ENCODE peak calls at places on chromosome 13, in four cellular contexts. One of them, this sample, is unnamed.

GRCh38 chr13:104014803-104015645 is 948.8 kb upstream of the SLC10A2 start:
- DNase-seq in T-helper 17 cell: no peak
- DNase-seq in EH: no peak
- DNase-seq in AG10803: no peak
- DNase-seq in this sample: no peak

GRCh38 chr13:44921931-44922758 is 67.1 kb downstream of the NUFIP1 start:
- DNase-seq in T-helper 17 cell: no peak
- DNase-seq in EH: peak; percentile 95
- DNase-seq in AG10803: peak; percentile 93
- DNase-seq in this sample: no peak

GRCh38 chr13:45391926-45392325 is 26.2 kb downstream of the SLC25A30 start:
- DNase-seq in T-helper 17 cell: no peak
- DNase-seq in EH: no peak
- DNase-seq in AG10803: no peak
- DNase-seq in this sample: no peak

GRCh38 chr13:39364797-39365468 is 238.1 kb downstream of the LHFPL6 start:
- DNase-seq in T-helper 17 cell: no peak
- DNase-seq in EH: peak; percentile 61
- DNase-seq in AG10803: peak; percentile 43
- DNase-seq in this sample: no peak

GRCh38 chr13:95002968-95003813 is 290.8 kb upstream of the SOX21 start:
- DNase-seq in T-helper 17 cell: no peak
- DNase-seq in EH: peak; percentile 8
- DNase-seq in AG10803: no peak
- DNase-seq in this sample: no peak

GRCh38 chr13:100409132-100409531 is 179.5 kb downstream of the GGACT start:
- DNase-seq in T-helper 17 cell: no peak
- DNase-seq in EH: no peak
- DNase-seq in AG10803: no peak
- DNase-seq in this sample: no peak

GRCh38 chr13:40681341-40682051 is 15.1 kb upstream of the FOXO1 start:
- DNase-seq in T-helper 17 cell: no peak
- DNase-seq in EH: no peak
- DNase-seq in AG10803: no peak
- DNase-seq in this sample: no peak

GRCh38 chr13:30191491-30192100 is 115.8 kb downstream of the KATNAL1 start:
- DNase-seq in T-helper 17 cell: no peak
- DNase-seq in EH: peak; percentile 68
- DNase-seq in AG10803: peak; percentile 45
- DNase-seq in this sample: no peak

GRCh38 chr13:110607675-110608224 is 7.6 kb upstream of the NAXD start:
- DNase-seq in T-helper 17 cell: no peak
- DNase-seq in EH: no peak
- DNase-seq in AG10803: no peak
- DNase-seq in this sample: no peak

GRCh38 chr13:25981060-25981459 is 70.8 kb downstream of the SHISA2 start:
- DNase-seq in T-helper 17 cell: no peak
- DNase-seq in EH: no peak
- DNase-seq in AG10803: no peak
- DNase-seq in this sample: no peak

GRCh38 chr13:61202042-61202441 is 213.6 kb downstream of the PCDH20 start:
- DNase-seq in T-helper 17 cell: no peak
- DNase-seq in EH: no peak
- DNase-seq in AG10803: no peak
- DNase-seq in this sample: no peak

GRCh38 chr13:107203146-107203847 is 635.4 kb upstream of the ARGLU1 start:
- DNase-seq in T-helper 17 cell: no peak
- DNase-seq in EH: no peak
- DNase-seq in AG10803: peak; percentile 1
- DNase-seq in this sample: no peak

GRCh38 chr13:79447741-79448140 is 33.2 kb upstream of the NDFIP2 start:
- DNase-seq in T-helper 17 cell: no peak
- DNase-seq in EH: no peak
- DNase-seq in AG10803: no peak
- DNase-seq in this sample: no peak

GRCh38 chr13:31946091-31946770 is 85.3 kb upstream of the FRY start:
- DNase-seq in T-helper 17 cell: no peak
- DNase-seq in EH: peak; percentile 78
- DNase-seq in AG10803: peak; percentile 95
- DNase-seq in this sample: no peak

GRCh38 chr13:107642841-107643240 is 572.5 kb downstream of the LIG4 start:
- DNase-seq in T-helper 17 cell: no peak
- DNase-seq in EH: no peak
- DNase-seq in AG10803: no peak
- DNase-seq in this sample: no peak

GRCh38 chr13:22757530-22758120 is 423.2 kb upstream of the SGCG start:
- DNase-seq in T-helper 17 cell: no peak
- DNase-seq in EH: no peak
- DNase-seq in AG10803: peak; percentile 2
- DNase-seq in this sample: no peak

GRCh38 chr13:89686171-89686570 is 1661.3 kb upstream of the MIR17HG start:
- DNase-seq in T-helper 17 cell: no peak
- DNase-seq in EH: no peak
- DNase-seq in AG10803: no peak
- DNase-seq in this sample: no peak

GRCh38 chr13:24910502-24911134 is 146.6 kb downstream of the RNF17 start:
- DNase-seq in T-helper 17 cell: no peak
- DNase-seq in EH: no peak
- DNase-seq in AG10803: no peak
- DNase-seq in this sample: no peak

GRCh38 chr13:72489751-72490150 is 237.7 kb downstream of the MZT1 start:
- DNase-seq in T-helper 17 cell: no peak
- DNase-seq in EH: no peak
- DNase-seq in AG10803: no peak
- DNase-seq in this sample: no peak

GRCh38 chr13:38783992-38784875 is 97.4 kb downstream of the FREM2 start:
- DNase-seq in T-helper 17 cell: no peak
- DNase-seq in EH: no peak
- DNase-seq in AG10803: no peak
- DNase-seq in this sample: no peak

GRCh38 chr13:75507027-75508001 is 25.3 kb upstream of the TBC1D4 start:
- DNase-seq in T-helper 17 cell: no peak
- DNase-seq in EH: no peak
- DNase-seq in AG10803: no peak
- DNase-seq in this sample: no peak

GRCh38 chr13:110132178-110132975 is 174.6 kb downstream of the COL4A1 start:
- DNase-seq in T-helper 17 cell: no peak
- DNase-seq in EH: peak; percentile 7
- DNase-seq in AG10803: no peak
- DNase-seq in this sample: no peak

GRCh38 chr13:39105110-39105509 is 66.9 kb downstream of the NHLRC3 start:
- DNase-seq in T-helper 17 cell: no peak
- DNase-seq in EH: peak; percentile 2
- DNase-seq in AG10803: peak; percentile 6
- DNase-seq in this sample: no peak

GRCh38 chr13:43908156-43909126 is 28.7 kb downstream of the LACC1 start:
- DNase-seq in T-helper 17 cell: no peak
- DNase-seq in EH: peak; percentile 64
- DNase-seq in AG10803: peak; percentile 72
- DNase-seq in this sample: no peak

GRCh38 chr13:109151255-109151654 is 521.8 kb downstream of the MYO16 start:
- DNase-seq in T-helper 17 cell: no peak
- DNase-seq in EH: no peak
- DNase-seq in AG10803: no peak
- DNase-seq in this sample: no peak

GRCh38 chr13:78160793-78161192 is 242.2 kb upstream of the EDNRB start:
- DNase-seq in T-helper 17 cell: no peak
- DNase-seq in EH: peak; percentile 87
- DNase-seq in AG10803: peak; percentile 76
- DNase-seq in this sample: no peak

This sample was measured in frontal cortex.